ENCODE peak calls at places on chromosomes 6 and 20, in eight cellular contexts. A is hepatocyte, Y is pancreas, F is ovary, K is tibial nerve, W is body of pancreas, O is mesendoderm, Z is neural progenitor cell. L is an unnamed sample. For H3K4me1, the result is how much of the 10 kb centered on the place peaks cover.

GRCh38 chr20:1225729-1226313 is at the start of gene RAD21L1:
- DNase-seq in W (peak), Y (peak), A (peak), Z (peak), F (peak), K (peak), O (peak), L (peak)

GRCh38 chr20:6863798-6864201 is 96.3 kb downstream of the BMP2 start:
- DNase-seq in W (no peak), F (no peak), Z (no peak), Y (no peak), A (no peak), K (no peak), O (no peak), L (no peak)

GRCh38 chr20:31551581-31552081 is 37.4 kb downstream of the HM13 start:
- DNase-seq in W (no peak), Y (no peak), K (no peak), Z (no peak), F (no peak), A (no peak), O (no peak), L (peak)

GRCh38 chr6:132392292-132392691 is 9.0 kb downstream of the MOXD1 start:
- DNase-seq in A (no peak), Y (no peak), O (no peak), Z (no peak), W (no peak), F (no peak), K (no peak), L (no peak)

GRCh38 chr6:43768983-43769525 is 957 bp upstream of the VEGFA start:
- DNase-seq in A (peak), Z (peak), Y (peak), K (peak), F (peak), O (no peak), W (no peak), L (peak)

GRCh38 chr6:106509420-106510089 is 119.7 kb downstream of the RTN4IP1 start:
- DNase-seq in F (no peak), A (no peak), Y (no peak), K (no peak), Z (peak), W (no peak), O (peak), L (no peak)

GRCh38 chr6:44016131-44016870 is 111.0 kb downstream of the MRPL14 start:
- DNase-seq in W (no peak), F (no peak), K (no peak), A (no peak), Z (no peak), O (peak), Y (no peak), L (no peak)

GRCh38 chr20:33311989-33312388 is 29.0 kb downstream of the BPIFB1 start:
- DNase-seq in Y (no peak), Z (no peak), O (no peak), F (no peak), A (no peak), W (no peak), K (no peak), L (no peak)

GRCh38 chr6:22873531-22874136 is 304.3 kb downstream of the HDGFL1 start:
- DNase-seq in O (no peak), Y (no peak), K (no peak), F (peak), Z (no peak), A (no peak), W (no peak), L (no peak)

GRCh38 chr20:32972181-32973076 is 31.8 kb downstream of the SUN5 start:
- DNase-seq in A (no peak), K (no peak), Y (peak), O (peak), Z (no peak), W (no peak), F (no peak), L (no peak)

GRCh38 chr20:62117362-62117646 is 5.0 kb upstream of the LSM14B start:
- DNase-seq in K (no peak), Y (no peak), F (no peak), W (no peak), Z (peak), A (no peak), O (peak), L (no peak)

GRCh38 chr6:70686548-70687133 is 19.0 kb downstream of the SMAP1 start:
- DNase-seq in W (no peak), K (no peak), A (peak), Y (no peak), F (no peak), O (peak), Z (peak), L (no peak)

GRCh38 chr6:119061215-119061614 is 17.2 kb downstream of the FAM184A start:
- DNase-seq in Z (no peak), F (no peak), K (no peak), W (no peak), Y (no peak), A (no peak), O (no peak), L (no peak)

GRCh38 chr6:164008902-164009301 is 594.4 kb downstream of the QKI start:
- DNase-seq in A (no peak), K (no peak), Z (no peak), Y (no peak), O (no peak), F (no peak), W (no peak), L (no peak)

GRCh38 chr6:55875420-55875819 is at the start of gene BMP5:
- DNase-seq in Y (no peak), W (no peak), K (no peak), O (peak), Z (peak), F (no peak), A (peak), L (no peak)

GRCh38 chr20:50259705-50260479 is 69.3 kb downstream of the CEBPB start:
- DNase-seq in Z (no peak), Y (no peak), O (no peak), F (no peak), K (no peak), A (no peak), W (no peak), L (peak)

GRCh38 chr6:35388023-35388422 is 45.7 kb downstream of the PPARD start:
- DNase-seq in W (no peak), Y (no peak), O (no peak), Z (no peak), A (no peak), F (no peak), K (no peak), L (no peak)
- H3K4me1 ChIP-seq in W (under half), Y (under half), O (under half), Z (under half), A (under half), F (under half), K (under half), L (under half)

DNA sequence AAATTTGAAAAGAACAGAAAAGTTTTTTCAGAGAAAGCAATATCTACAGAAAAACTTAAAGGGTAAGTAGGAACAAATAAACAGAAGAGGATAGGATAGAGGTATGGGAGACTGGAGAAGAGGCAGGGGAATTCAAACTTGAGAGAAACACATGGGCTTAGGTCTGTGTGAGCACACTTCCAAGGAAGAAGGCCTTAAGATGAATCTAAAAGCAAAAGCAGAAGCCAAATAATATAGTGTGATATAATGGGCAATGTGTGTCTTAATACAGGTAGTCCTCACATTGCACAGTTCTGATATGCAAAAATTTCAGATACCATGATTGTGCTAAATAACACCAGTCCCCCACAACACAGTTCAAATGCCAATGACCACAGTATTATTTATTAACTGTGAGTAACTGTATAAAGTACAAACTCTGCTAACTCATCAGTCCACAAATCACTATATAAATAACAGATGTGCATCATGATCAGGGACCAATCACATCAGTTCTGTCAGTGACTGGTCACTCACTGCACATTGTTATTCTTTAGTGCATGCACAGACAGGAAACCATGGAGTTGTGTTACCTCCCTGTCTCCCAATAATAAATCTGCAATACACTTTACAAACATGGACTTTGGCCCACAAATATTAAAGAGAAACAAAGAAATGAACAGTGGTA is 18.6 kb downstream of the SNX14 start:
- DNase-seq in Y (no peak), F (no peak), W (no peak), K (no peak), O (no peak), A (peak), Z (no peak), L (no peak)
- H3K27ac ChIP-seq in Y (no peak), F (no peak), W (no peak), K (no peak), O (no peak), A (peak), Z (no peak), L (no peak)

DNA sequence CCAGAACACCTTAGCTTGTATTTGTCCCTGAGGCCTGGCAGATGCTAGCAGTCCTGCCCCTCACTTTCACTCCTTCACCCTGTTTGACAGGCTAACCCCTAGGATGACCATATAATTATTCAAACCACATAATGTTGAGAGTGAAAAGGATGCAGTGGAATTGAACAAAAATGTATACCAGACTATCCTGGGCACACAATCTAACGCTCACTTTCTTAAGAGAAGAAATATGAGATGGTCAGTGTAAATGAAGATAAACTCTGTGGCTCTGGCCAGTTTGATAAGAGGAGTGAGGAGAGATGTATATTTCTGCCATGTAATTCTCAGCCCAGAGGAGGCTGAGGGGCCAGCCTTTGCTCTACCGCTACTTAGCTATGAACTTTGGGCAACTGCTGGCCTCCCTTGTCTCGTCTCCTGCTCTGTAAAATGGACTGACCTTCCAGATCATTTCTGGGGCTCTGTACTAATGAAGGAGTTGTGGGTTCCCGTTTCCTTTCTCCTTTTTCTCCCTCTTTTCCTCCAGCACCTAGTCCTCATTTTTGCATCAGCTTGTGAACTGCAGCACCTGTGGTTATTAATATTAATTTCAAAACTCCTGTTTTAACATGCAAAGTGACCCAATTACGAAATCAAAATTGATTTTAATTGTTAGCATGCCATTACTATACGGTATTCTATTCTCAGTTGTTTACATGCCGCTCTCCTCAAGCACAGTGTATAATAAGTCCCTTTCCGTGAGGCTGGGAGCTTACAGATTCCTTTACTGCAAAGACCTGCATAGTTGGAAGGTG is 92.4 kb upstream of the IYD start:
- DNase-seq in K (no peak), A (no peak), Y (no peak), Z (no peak), W (no peak), O (no peak), F (no peak), L (no peak)
- H3K4me1 ChIP-seq in K (under half), A (under half), Y (under half), Z (under half), W (under half), O (under half), F (under half), L (under half)

GRCh38 chr6:166560222-166560621 is 26.3 kb downstream of the RAMACL start:
- DNase-seq in Y (no peak), F (no peak), K (no peak), A (no peak), Z (no peak), W (no peak), O (no peak), L (no peak)

GRCh38 chr6:166561766-166562165 is 24.7 kb downstream of the RAMACL start:
- DNase-seq in Z (no peak), O (no peak), W (no peak), Y (no peak), K (no peak), A (no peak), F (no peak), L (no peak)

GRCh38 chr6:166558156-166559025 is 28.1 kb downstream of the RAMACL start:
- DNase-seq in Z (no peak), A (no peak), K (no peak), F (no peak), Y (no peak), O (no peak), W (no peak), L (no peak)

GRCh38 chr6:166559211-166559610 is 27.3 kb downstream of the RAMACL start:
- DNase-seq in A (no peak), W (no peak), O (no peak), Y (no peak), K (no peak), F (no peak), Z (no peak), L (no peak)

DNA sequence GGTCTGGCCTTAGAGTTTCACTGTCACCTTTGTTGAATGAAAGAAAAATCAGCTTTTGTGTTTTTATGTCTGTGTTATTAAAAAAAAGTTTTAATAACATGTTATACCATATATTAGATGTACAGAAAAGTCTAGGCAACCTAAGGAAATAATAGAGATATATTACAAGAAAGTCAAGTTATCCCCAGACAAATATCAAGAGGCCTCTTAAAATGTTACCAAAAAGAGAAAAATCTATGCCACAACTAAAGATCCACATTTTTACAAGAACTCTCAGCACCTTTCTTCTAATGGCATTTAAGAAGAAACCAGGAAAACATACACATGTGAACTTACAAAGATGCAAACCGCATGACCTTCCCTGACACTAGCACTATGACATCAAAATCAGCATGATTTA is 26.8 kb downstream of the RAMACL start:
- DNase-seq in Y (no peak), F (no peak), W (no peak), K (no peak), Z (no peak), O (no peak), A (no peak), L (no peak)
- H3K27ac ChIP-seq in Y (no peak), F (no peak), W (no peak), K (no peak), Z (no peak), O (no peak), A (no peak), L (no peak)

GRCh38 chr6:156949376-156949775 is 172.2 kb downstream of the ARID1B start:
- DNase-seq in Y (no peak), A (peak), W (no peak), K (no peak), O (peak), F (no peak), Z (no peak), L (no peak)
- H3K4me1 ChIP-seq in Y (under half), A (under half), W (under half), K (under half), O (under half), F (under half), Z (under half), L (under half)

GRCh38 chr6:17491416-17492142 is 98.2 kb downstream of the CAP2 start:
- DNase-seq in K (no peak), Y (no peak), Z (no peak), F (no peak), O (no peak), W (no peak), A (no peak), L (no peak)

GRCh38 chr6:17492350-17492749 is 99.0 kb downstream of the CAP2 start:
- DNase-seq in O (no peak), F (no peak), Z (no peak), K (no peak), A (no peak), Y (no peak), W (no peak), L (no peak)

GRCh38 chr6:17494919-17495318 is 101.5 kb downstream of the CAP2 start:
- DNase-seq in F (no peak), W (no peak), A (no peak), Y (no peak), K (no peak), O (no peak), Z (no peak), L (no peak)

GRCh38 chr6:17493286-17493685 is 99.9 kb downstream of the CAP2 start:
- DNase-seq in Z (no peak), K (no peak), W (no peak), Y (no peak), A (no peak), O (no peak), F (no peak), L (no peak)

DNA sequence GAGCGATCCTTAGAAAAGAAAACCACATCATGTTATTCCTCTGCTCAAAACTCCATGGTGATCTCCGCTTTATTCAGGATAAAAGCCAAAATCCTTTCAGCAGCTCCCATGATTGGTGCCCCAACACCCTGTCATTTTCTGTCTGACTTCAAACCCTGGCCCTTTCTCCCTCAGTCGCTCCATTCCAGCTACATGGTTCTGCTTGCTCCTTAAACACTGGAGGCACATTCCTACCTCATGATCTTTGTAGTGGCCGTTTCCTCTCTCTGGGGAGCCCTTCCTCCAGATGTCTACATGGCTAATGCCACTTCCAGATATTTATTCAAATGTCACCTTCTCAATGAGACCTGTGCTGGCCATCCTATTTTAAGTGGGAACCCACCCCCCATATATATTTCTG is 100.8 kb downstream of the CAP2 start:
- DNase-seq in F (no peak), K (no peak), Y (no peak), A (no peak), Z (no peak), O (no peak), W (no peak), L (no peak)
- H3K27ac ChIP-seq in F (no peak), K (no peak), Y (no peak), A (no peak), Z (no peak), O (no peak), W (no peak), L (no peak)